ENCODE peak calls at places on chromosomes 11 and 22, in four cellular contexts. One of them, this sample, is unnamed.

GRCh38 chr22:44333847-44334635 is 21.3 kb upstream of the SHISAL1 start:
- DNase-seq in heart left ventricle: no peak
- DNase-seq in upper lobe of left lung: no peak
- DNase-seq in A549: no peak
- DNase-seq in this sample: no peak

GRCh38 chr11:120985718-120986569 is 38.0 kb upstream of the TBCEL start:
- DNase-seq in heart left ventricle: peak
- DNase-seq in A549: peak
- DNase-seq in upper lobe of left lung: peak
- DNase-seq in this sample: no peak

GRCh38 chr11:113663567-113663966 is 42.5 kb downstream of the TMPRSS5 start:
- DNase-seq in A549: no peak
- DNase-seq in upper lobe of left lung: no peak
- DNase-seq in heart left ventricle: no peak
- DNase-seq in this sample: no peak

GRCh38 chr11:62880231-62880802 is 379 bp upstream of the SLC3A2 start:
- DNase-seq in A549: peak
- DNase-seq in heart left ventricle: peak
- DNase-seq in upper lobe of left lung: no peak
- DNase-seq in this sample: no peak

GRCh38 chr11:17508306-17508705 is 31.7 kb upstream of the ABCC8 start:
- DNase-seq in upper lobe of left lung: no peak
- DNase-seq in A549: no peak
- DNase-seq in heart left ventricle: no peak
- DNase-seq in this sample: no peak

GRCh38 chr11:78040691-78041379 is 17.8 kb upstream of the KCTD14 start:
- DNase-seq in A549: no peak
- DNase-seq in upper lobe of left lung: no peak
- DNase-seq in heart left ventricle: no peak
- DNase-seq in this sample: no peak

GRCh38 chr22:44440224-44441160 is 57.5 kb downstream of the RTL6 start:
- DNase-seq in upper lobe of left lung: no peak
- DNase-seq in heart left ventricle: no peak
- DNase-seq in A549: no peak
- DNase-seq in this sample: peak

GRCh38 chr11:18743900-18744514 is 18.0 kb upstream of the IGSF22 start:
- DNase-seq in A549: no peak
- DNase-seq in upper lobe of left lung: peak
- DNase-seq in heart left ventricle: no peak
- DNase-seq in this sample: no peak

GRCh38 chr22:30441088-30441487 is 15.5 kb downstream of the MTFP1 start:
- DNase-seq in heart left ventricle: no peak
- DNase-seq in A549: no peak
- DNase-seq in upper lobe of left lung: no peak
- DNase-seq in this sample: no peak

GRCh38 chr22:30439836-30440235 is 14.3 kb downstream of the MTFP1 start:
- DNase-seq in A549: no peak
- DNase-seq in upper lobe of left lung: peak
- DNase-seq in heart left ventricle: no peak
- DNase-seq in this sample: peak

GRCh38 chr22:30444632-30445437 is 19.3 kb downstream of the MTFP1 start:
- DNase-seq in A549: peak
- DNase-seq in heart left ventricle: no peak
- DNase-seq in upper lobe of left lung: no peak
- DNase-seq in this sample: no peak

GRCh38 chr22:30445438-30445936 is 19.9 kb downstream of the MTFP1 start:
- DNase-seq in heart left ventricle: no peak
- DNase-seq in A549: no peak
- DNase-seq in upper lobe of left lung: no peak
- DNase-seq in this sample: no peak
- TF ChIP-seq CTCF in heart left ventricle: no peak
- TF ChIP-seq CTCF in A549: no peak
- TF ChIP-seq CTCF in upper lobe of left lung: no peak
- TF ChIP-seq CTCF in this sample: no peak

GRCh38 chr22:28710889-28711285 is 30.7 kb downstream of the CHEK2 start:
- DNase-seq in heart left ventricle: no peak
- DNase-seq in A549: no peak
- DNase-seq in upper lobe of left lung: no peak
- DNase-seq in this sample: no peak
- H3K4me3 ChIP-seq in heart left ventricle: no peak
- H3K4me3 ChIP-seq in A549: no peak
- H3K4me3 ChIP-seq in upper lobe of left lung: no peak
- H3K4me3 ChIP-seq in this sample: no peak

GRCh38 chr11:119089319-119089718 is 4.6 kb downstream of the HMBS start:
- DNase-seq in heart left ventricle: no peak
- DNase-seq in upper lobe of left lung: no peak
- DNase-seq in A549: no peak
- DNase-seq in this sample: no peak

GRCh38 chr11:119091966-119092879 is 7.5 kb downstream of the HMBS start:
- DNase-seq in upper lobe of left lung: no peak
- DNase-seq in heart left ventricle: no peak
- DNase-seq in A549: no peak
- DNase-seq in this sample: no peak

GRCh38 chr11:119092880-119093665 is 8.4 kb downstream of the HMBS start:
- DNase-seq in upper lobe of left lung: no peak
- DNase-seq in heart left ventricle: no peak
- DNase-seq in A549: no peak
- DNase-seq in this sample: no peak

GRCh38 chr11:119093666-119093950 is 8.0 kb downstream of the DPAGT1 start:
- DNase-seq in upper lobe of left lung: no peak
- DNase-seq in A549: no peak
- DNase-seq in heart left ventricle: no peak
- DNase-seq in this sample: no peak

DNA sequence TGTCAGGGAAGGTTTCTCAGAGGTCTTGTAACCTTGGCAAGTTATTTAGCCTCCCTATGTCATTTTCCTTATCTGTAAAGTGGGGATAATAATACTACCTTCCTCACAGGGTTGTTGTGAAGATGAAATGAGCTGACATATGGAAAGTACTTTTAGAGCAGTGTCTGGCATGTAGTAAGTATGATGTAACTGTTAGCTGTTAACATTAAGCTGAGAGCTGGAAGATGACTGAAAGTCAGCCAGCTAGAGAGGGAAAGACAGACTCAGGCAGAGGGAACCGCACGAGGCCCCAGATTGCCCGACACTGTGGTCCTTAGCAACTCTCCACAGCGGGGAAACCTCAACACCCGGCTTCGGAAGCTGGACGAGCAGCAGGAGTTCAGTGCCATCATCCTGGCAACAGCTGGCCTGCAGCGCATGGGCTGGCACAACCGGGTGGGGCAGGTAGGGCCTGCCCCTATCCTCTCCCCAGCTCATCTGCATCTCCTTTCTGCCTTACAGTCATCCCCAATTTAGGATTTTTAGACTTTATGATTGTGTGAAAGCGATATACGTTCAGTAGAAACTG is 6.5 kb downstream of the HMBS start:
- DNase-seq in A549: no peak
- DNase-seq in upper lobe of left lung: no peak
- DNase-seq in heart left ventricle: no peak
- DNase-seq in this sample: no peak
- TF ChIP-seq POLR2A in A549: no peak
- TF ChIP-seq POLR2A in upper lobe of left lung: no peak
- TF ChIP-seq POLR2A in heart left ventricle: no peak
- TF ChIP-seq POLR2A in this sample: no peak

GRCh38 chr11:86408845-86409244 is 34.2 kb downstream of the CCDC81 start:
- DNase-seq in A549: peak
- DNase-seq in heart left ventricle: no peak
- DNase-seq in upper lobe of left lung: no peak
- DNase-seq in this sample: no peak
- TF ChIP-seq CTCF in A549: peak
- TF ChIP-seq CTCF in heart left ventricle: no peak
- TF ChIP-seq CTCF in upper lobe of left lung: no peak
- TF ChIP-seq CTCF in this sample: no peak

GRCh38 chr11:73331138-73331916 is 23.3 kb downstream of the ARHGEF17 start:
- DNase-seq in heart left ventricle: no peak
- DNase-seq in upper lobe of left lung: no peak
- DNase-seq in A549: no peak
- DNase-seq in this sample: no peak
- H3K4me3 ChIP-seq in heart left ventricle: no peak
- H3K4me3 ChIP-seq in upper lobe of left lung: no peak
- H3K4me3 ChIP-seq in A549: no peak
- H3K4me3 ChIP-seq in this sample: no peak

GRCh38 chr22:46737105-46737975 is 712 bp downstream of the CERK start:
- DNase-seq in upper lobe of left lung: no peak
- DNase-seq in heart left ventricle: peak
- DNase-seq in A549: peak
- DNase-seq in this sample: peak

GRCh38 chr22:46738961-46739870 is 1.2 kb upstream of the CERK start:
- DNase-seq in upper lobe of left lung: peak
- DNase-seq in heart left ventricle: no peak
- DNase-seq in A549: peak
- DNase-seq in this sample: peak

GRCh38 chr22:46738642-46738960 is 549 bp upstream of the CERK start:
- DNase-seq in heart left ventricle: no peak
- DNase-seq in A549: no peak
- DNase-seq in upper lobe of left lung: no peak
- DNase-seq in this sample: no peak

GRCh38 chr22:46736705-46737104 is 1.3 kb downstream of the CERK start:
- DNase-seq in A549: no peak
- DNase-seq in heart left ventricle: no peak
- DNase-seq in upper lobe of left lung: no peak
- DNase-seq in this sample: no peak

GRCh38 chr22:46737976-46738641 is at the start of gene CERK:
- DNase-seq in A549: peak
- DNase-seq in upper lobe of left lung: peak
- DNase-seq in heart left ventricle: peak
- DNase-seq in this sample: peak
- TF ChIP-seq POLR2A in A549: peak
- TF ChIP-seq POLR2A in upper lobe of left lung: no peak
- TF ChIP-seq POLR2A in heart left ventricle: peak
- TF ChIP-seq POLR2A in this sample: no peak

DNA sequence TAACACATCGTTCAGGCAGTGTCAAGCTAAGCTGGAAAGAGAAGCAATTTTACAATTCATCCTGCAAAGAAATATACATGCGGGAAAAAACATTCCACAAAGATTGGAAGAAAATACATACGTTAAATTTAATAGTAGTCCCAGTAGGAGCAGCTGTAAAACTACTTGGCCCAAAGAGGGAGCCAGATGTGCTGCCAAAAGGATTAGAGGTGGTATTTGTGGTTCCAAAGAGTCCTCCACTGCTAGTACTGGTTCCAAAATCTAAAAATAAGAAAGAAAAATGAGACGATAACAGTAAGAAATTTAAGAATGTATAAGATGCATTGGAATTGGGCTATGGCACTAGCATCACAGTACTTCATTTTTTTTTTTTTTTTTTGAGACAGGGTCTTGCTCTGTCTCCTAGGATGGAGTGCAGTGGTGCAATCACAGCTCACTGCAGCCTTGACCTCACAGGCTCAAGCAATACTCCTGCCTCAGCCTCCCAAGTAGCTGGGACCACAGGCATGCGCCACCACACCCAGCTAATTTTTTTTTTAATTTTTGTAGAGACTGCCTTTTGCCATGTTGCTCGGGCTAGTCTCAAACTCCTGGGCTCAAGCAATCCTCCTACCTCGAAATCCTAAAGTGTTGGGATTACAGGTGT is 21.5 kb downstream of the NUP98 start:
- DNase-seq in A549: no peak
- DNase-seq in upper lobe of left lung: no peak
- DNase-seq in heart left ventricle: no peak
- DNase-seq in this sample: no peak
- TF ChIP-seq CTCF in A549: no peak
- TF ChIP-seq CTCF in upper lobe of left lung: no peak
- TF ChIP-seq CTCF in heart left ventricle: no peak
- TF ChIP-seq CTCF in this sample: no peak

GRCh38 chr11:12147827-12148226 is 37.4 kb downstream of the MICAL2 start:
- DNase-seq in A549: no peak
- DNase-seq in heart left ventricle: no peak
- DNase-seq in upper lobe of left lung: no peak
- DNase-seq in this sample: no peak
- H3K4me3 ChIP-seq in A549: no peak
- H3K4me3 ChIP-seq in heart left ventricle: no peak
- H3K4me3 ChIP-seq in upper lobe of left lung: no peak
- H3K4me3 ChIP-seq in this sample: no peak